ENCODE peak calls at places on chromosomes 13 and 19, in ten cellular contexts. A, T, G, N, I, R, U, P, Y and D are unnamed samples. For H3K4me1 and H3K27me3, the result is how much of the 10 kb centered on the place peaks cover.

GRCh38 chr13:81957121-81957520 is 1616.2 kb upstream of the SPRY2 start:
- DNase-seq in N (no peak), U (no peak), G (no peak), T (no peak), A (no peak), P (no peak), R (no peak), I (no peak), Y (no peak), D (no peak)

GRCh38 chr13:31725841-31726240 is 13.5 kb upstream of the RXFP2 start:
- DNase-seq in T (peak), R (no peak), G (no peak), I (no peak), P (no peak), N (no peak), A (no peak), U (no peak), Y (no peak), D (no peak)

GRCh38 chr19:12834976-12835757 is 788 bp upstream of the RTBDN start:
- DNase-seq in G (peak), N (no peak), A (peak), I (no peak), Y (no peak), P (peak), T (no peak), R (no peak), U (peak), D (peak)

GRCh38 chr19:16381756-16382401 is 57.3 kb downstream of the KLF2 start:
- DNase-seq in T (no peak), R (no peak), N (peak), Y (peak), P (peak), U (no peak), A (peak), G (no peak), I (peak), D (peak)

GRCh38 chr13:36352350-36352749 is 6.2 kb upstream of the SPART start:
- DNase-seq in T (peak), U (no peak), I (no peak), G (no peak), P (no peak), N (no peak), A (no peak), Y (no peak), R (no peak), D (no peak)

GRCh38 chr19:2648528-2648937 is 54.0 kb downstream of the GNG7 start:
- DNase-seq in R (peak), Y (no peak), T (peak), U (peak), G (peak), A (peak), N (peak), I (peak), P (peak), D (peak)

GRCh38 chr19:45075215-45076028 is 856 bp downstream of the ZNF296 start:
- DNase-seq in Y (peak), N (no peak), I (peak), U (peak), G (peak), A (peak), R (no peak), P (peak), T (peak), D (peak)

GRCh38 chr13:44308352-44308751 is 65.3 kb upstream of the SERP2 start:
- DNase-seq in T (no peak), R (no peak), I (no peak), U (no peak), A (no peak), Y (no peak), N (no peak), G (no peak), P (no peak), D (no peak)

GRCh38 chr13:77479326-77479725 is 56.2 kb upstream of the SCEL start:
- DNase-seq in U (no peak), A (no peak), I (no peak), R (no peak), P (no peak), T (no peak), G (no peak), N (no peak), Y (no peak), D (no peak)

GRCh38 chr19:21839966-21840365 is 4.0 kb upstream of the ZNF43 start:
- DNase-seq in Y (no peak), G (no peak), R (no peak), I (no peak), U (no peak), N (no peak), T (no peak), P (no peak), A (no peak), D (no peak)

GRCh38 chr19:5691205-5691929 is 1.3 kb downstream of the RPL36 start:
- DNase-seq in U (no peak), Y (peak), R (peak), I (peak), G (peak), N (peak), A (peak), T (peak), P (peak), D (peak)

GRCh38 chr19:2732883-2733282 is 6.9 kb downstream of the SLC39A3 start:
- DNase-seq in R (no peak), G (no peak), N (no peak), U (no peak), T (no peak), P (no peak), Y (no peak), A (no peak), I (no peak), D (no peak)

GRCh38 chr13:39505151-39505550 is 97.8 kb downstream of the LHFPL6 start:
- DNase-seq in P (no peak), G (no peak), R (no peak), Y (no peak), U (no peak), N (no peak), I (no peak), A (no peak), T (no peak), D (no peak)

GRCh38 chr13:19685034-19685433 is 51.6 kb downstream of the MPHOSPH8 start:
- DNase-seq in N (no peak), A (peak), P (no peak), Y (no peak), G (peak), T (no peak), U (no peak), I (no peak), R (no peak), D (no peak)

GRCh38 chr19:34327851-34328250 is 37.1 kb upstream of the GPI start:
- DNase-seq in A (no peak), N (no peak), U (no peak), T (peak), R (no peak), P (no peak), G (no peak), I (peak), Y (no peak), D (no peak)

GRCh38 chr13:63605403-63605802 is 2189.8 kb upstream of the PCDH20 start:
- DNase-seq in N (no peak), R (no peak), U (no peak), A (no peak), I (no peak), P (no peak), T (no peak), G (no peak), Y (no peak), D (no peak)

GRCh38 chr13:52793507-52793906 is 53.9 kb upstream of the CNMD start:
- DNase-seq in A (no peak), I (no peak), G (no peak), T (no peak), R (no peak), Y (no peak), U (no peak), P (no peak), N (no peak), D (no peak)

GRCh38 chr19:19040417-19040816 is 7.0 kb downstream of the ARMC6 start:
- DNase-seq in A (peak), Y (no peak), R (no peak), G (peak), I (peak), U (no peak), N (peak), P (peak), T (peak), D (peak)

GRCh38 chr13:94351292-94352000 is 128.0 kb downstream of the DCT start:
- DNase-seq in U (no peak), N (no peak), T (peak), A (no peak), P (no peak), Y (no peak), I (no peak), G (no peak), R (no peak), D (no peak)

GRCh38 chr19:30340724-30341595 is 31.2 kb upstream of the ZNF536 start:
- DNase-seq in N (no peak), R (no peak), Y (no peak), T (no peak), U (no peak), I (no peak), A (no peak), G (peak), P (no peak), D (no peak)

GRCh38 chr19:22606212-22606553 is 27.9 kb upstream of the ZNF492 start:
- DNase-seq in T (no peak), R (no peak), A (no peak), Y (no peak), P (no peak), I (no peak), G (no peak), U (no peak), N (no peak), D (no peak)

GRCh38 chr13:105937451-105937850 is 598.0 kb downstream of the EFNB2 start:
- DNase-seq in U (peak), N (no peak), A (no peak), G (no peak), R (no peak), T (no peak), I (no peak), Y (no peak), P (no peak), D (no peak)

GRCh38 chr13:23175920-23176319 is 4.9 kb upstream of the SGCG start:
- DNase-seq in I (no peak), R (no peak), G (no peak), N (no peak), U (no peak), Y (no peak), P (no peak), T (no peak), A (no peak), D (no peak)

GRCh38 chr13:20156711-20157110 is 4.1 kb downstream of the GJA3 start:
- DNase-seq in A (no peak), P (no peak), R (no peak), N (no peak), I (no peak), U (no peak), T (no peak), G (no peak), Y (no peak), D (no peak)

GRCh38 chr19:15114153-15114540 is 6.9 kb downstream of the SYDE1 start:
- DNase-seq in R (no peak), P (no peak), A (no peak), N (no peak), I (no peak), Y (no peak), G (no peak), T (peak), U (no peak), D (peak)

GRCh38 chr13:110525328-110526319 is 35.9 kb downstream of the RAB20 start:
- DNase-seq in Y (no peak), R (no peak), I (no peak), G (no peak), N (no peak), T (no peak), P (peak), U (no peak), A (peak), D (peak)

GRCh38 chr13:111252449-111253124 is 67.9 kb upstream of the TEX29 start:
- DNase-seq in R (no peak), P (no peak), T (peak), A (no peak), G (no peak), I (peak), N (no peak), U (no peak), Y (no peak), D (no peak)

GRCh38 chr13:27952931-27953670 is 16.0 kb downstream of the CDX2 start:
- DNase-seq in P (peak), T (no peak), Y (no peak), I (no peak), A (peak), U (peak), N (no peak), G (peak), R (no peak), D (no peak)

GRCh38 chr13:79171131-79172061 is 234.7 kb downstream of the RBM26 start:
- DNase-seq in Y (no peak), A (no peak), R (no peak), G (no peak), I (no peak), N (no peak), P (no peak), U (no peak), T (no peak), D (no peak)

GRCh38 chr19:28999733-29000433 is 213.1 kb downstream of the UQCRFS1 start:
- DNase-seq in G (no peak), R (no peak), P (no peak), U (no peak), Y (no peak), I (peak), T (no peak), N (peak), A (no peak), D (no peak)

GRCh38 chr19:688214-688613 is 7.0 kb downstream of the PRSS57 start:
- DNase-seq in I (no peak), A (no peak), T (no peak), N (no peak), U (no peak), G (no peak), P (no peak), Y (no peak), R (no peak), D (no peak)

GRCh38 chr13:94550030-94550738 is 45.8 kb downstream of the TGDS start:
- DNase-seq in T (peak), R (no peak), I (no peak), P (no peak), U (peak), G (peak), A (no peak), N (no peak), Y (no peak), D (peak)

GRCh38 chr19:48490980-48491792 is 20.4 kb downstream of the LMTK3 start:
- DNase-seq in N (peak), R (peak), U (no peak), T (no peak), Y (no peak), I (no peak), A (peak), G (peak), P (no peak), D (peak)

GRCh38 chr13:46359731-46360130 is 27.3 kb downstream of the RUBCNL start:
- DNase-seq in G (no peak), Y (no peak), R (no peak), A (no peak), U (no peak), T (peak), P (no peak), I (no peak), N (no peak), D (no peak)

GRCh38 chr19:4338441-4339350 is at the start of gene STAP2:
- DNase-seq in A (peak), T (no peak), Y (no peak), N (no peak), I (no peak), P (peak), U (peak), G (peak), R (no peak), D (peak)

GRCh38 chr13:29537736-29538624 is 57.5 kb downstream of the SLC7A1 start:
- DNase-seq in T (no peak), A (no peak), G (no peak), I (no peak), U (no peak), Y (no peak), P (no peak), R (no peak), N (no peak), D (no peak)

GRCh38 chr19:18385675-18386542 is at the start of gene GDF15:
- DNase-seq in G (peak), N (peak), Y (peak), P (peak), I (peak), T (peak), R (no peak), A (peak), U (peak), D (peak)

DNA sequence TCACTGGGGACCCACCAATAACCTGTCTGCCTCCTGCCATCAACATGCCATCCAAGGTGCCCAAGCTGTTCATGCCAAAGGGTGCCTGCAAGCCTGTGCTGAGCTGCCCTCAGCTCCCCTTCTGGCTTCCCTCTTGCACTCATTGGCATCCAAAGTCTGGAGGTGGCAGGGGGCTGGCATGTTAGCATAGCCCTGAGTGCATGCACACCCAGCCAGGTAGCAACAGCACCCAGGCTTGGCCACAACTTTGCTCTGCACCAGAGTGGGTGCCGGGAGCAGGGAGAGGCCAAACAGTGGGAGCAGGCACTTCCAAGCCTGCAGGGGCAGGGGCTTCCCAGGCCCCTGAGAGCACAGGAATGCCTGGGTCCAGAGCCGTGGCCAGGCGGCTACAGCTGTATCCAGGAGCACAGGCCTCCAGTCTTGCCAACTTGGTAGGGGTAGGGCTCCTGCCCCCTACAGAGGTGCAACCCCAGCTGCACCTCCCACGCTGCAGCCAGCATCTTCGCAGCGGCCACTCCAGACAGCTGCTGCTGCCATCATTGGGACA is 26.1 kb upstream of the TBC1D4 start:
- DNase-seq in R (no peak), U (no peak), G (no peak), I (no peak), A (no peak), P (no peak), T (no peak), N (no peak), Y (no peak), D (no peak)
- H3K4me1 ChIP-seq in R (under half), U (under half), G (under half), I (under half), A (under half), P (under half), T (under half), N (under half), Y (under half), D (under half)

GRCh38 chr13:98035373-98035772 is 81.9 kb downstream of the IPO5 start:
- DNase-seq in P (no peak), A (no peak), Y (no peak), U (no peak), G (no peak), T (no peak), N (no peak), I (no peak), R (no peak), D (no peak)

GRCh38 chr13:98032168-98032567 is 78.7 kb downstream of the IPO5 start:
- DNase-seq in I (no peak), Y (no peak), A (no peak), P (no peak), T (no peak), U (no peak), G (no peak), N (no peak), R (no peak), D (no peak)

GRCh38 chr13:98039261-98039660 is 85.8 kb downstream of the IPO5 start:
- DNase-seq in U (no peak), N (no peak), P (no peak), T (no peak), G (no peak), Y (no peak), R (no peak), I (no peak), A (no peak), D (no peak)

GRCh38 chr13:98033277-98034247 is 80.1 kb downstream of the IPO5 start:
- DNase-seq in Y (no peak), I (no peak), U (peak), A (no peak), N (peak), G (no peak), R (no peak), P (peak), T (peak), D (peak)
- TF ChIP-seq CTCF in Y (no peak), I (peak), U (peak), A (peak), N (peak), G (no peak), R (no peak), P (peak), T (peak), D (peak)

DNA sequence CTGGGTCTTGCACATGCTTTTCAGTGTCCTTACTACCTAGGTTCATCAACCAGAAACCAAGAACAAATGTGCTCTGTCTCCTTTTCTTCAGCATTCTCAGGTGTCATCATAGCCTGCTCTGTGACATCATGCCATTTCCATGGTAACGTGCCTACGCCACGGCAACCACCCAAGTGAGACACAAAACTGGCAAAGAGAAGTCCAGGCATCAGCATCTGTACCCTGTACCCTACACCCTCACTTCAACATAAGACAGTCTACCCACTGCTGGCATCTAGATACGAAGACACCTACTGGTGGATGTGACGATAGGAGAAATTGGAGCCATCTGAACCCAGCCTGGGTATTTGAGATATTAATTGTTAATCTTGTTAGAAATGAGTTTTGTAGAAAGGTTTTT is 13.3 kb downstream of the ZC3H4 start:
- DNase-seq in A (no peak), N (no peak), R (no peak), T (no peak), P (no peak), G (no peak), U (no peak), I (no peak), Y (no peak), D (no peak)
- H3K27me3 ChIP-seq in A (under half), N (under half), R (under half), T (under half), P (under half), G (under half), U (under half), I (under half), Y (under half), D (under half)

GRCh38 chr19:11140896-11141295 is 14.7 kb downstream of the SPC24 start:
- DNase-seq in T (no peak), P (no peak), G (no peak), A (no peak), I (no peak), Y (no peak), U (no peak), N (no peak), R (no peak), D (no peak)

GRCh38 chr19:11136400-11137101 is 19.0 kb downstream of the SPC24 start:
- DNase-seq in P (no peak), I (no peak), A (no peak), T (peak), R (no peak), G (no peak), N (no peak), U (no peak), Y (no peak), D (no peak)

GRCh38 chr19:11141937-11142527 is 13.6 kb downstream of the SPC24 start:
- DNase-seq in N (peak), I (no peak), A (no peak), P (no peak), Y (no peak), U (peak), R (no peak), T (no peak), G (no peak), D (no peak)

GRCh38 chr19:11137542-11138384 is 17.8 kb downstream of the SPC24 start:
- DNase-seq in Y (peak), N (peak), A (peak), T (peak), U (peak), G (peak), I (peak), R (peak), P (peak), D (peak)

DNA sequence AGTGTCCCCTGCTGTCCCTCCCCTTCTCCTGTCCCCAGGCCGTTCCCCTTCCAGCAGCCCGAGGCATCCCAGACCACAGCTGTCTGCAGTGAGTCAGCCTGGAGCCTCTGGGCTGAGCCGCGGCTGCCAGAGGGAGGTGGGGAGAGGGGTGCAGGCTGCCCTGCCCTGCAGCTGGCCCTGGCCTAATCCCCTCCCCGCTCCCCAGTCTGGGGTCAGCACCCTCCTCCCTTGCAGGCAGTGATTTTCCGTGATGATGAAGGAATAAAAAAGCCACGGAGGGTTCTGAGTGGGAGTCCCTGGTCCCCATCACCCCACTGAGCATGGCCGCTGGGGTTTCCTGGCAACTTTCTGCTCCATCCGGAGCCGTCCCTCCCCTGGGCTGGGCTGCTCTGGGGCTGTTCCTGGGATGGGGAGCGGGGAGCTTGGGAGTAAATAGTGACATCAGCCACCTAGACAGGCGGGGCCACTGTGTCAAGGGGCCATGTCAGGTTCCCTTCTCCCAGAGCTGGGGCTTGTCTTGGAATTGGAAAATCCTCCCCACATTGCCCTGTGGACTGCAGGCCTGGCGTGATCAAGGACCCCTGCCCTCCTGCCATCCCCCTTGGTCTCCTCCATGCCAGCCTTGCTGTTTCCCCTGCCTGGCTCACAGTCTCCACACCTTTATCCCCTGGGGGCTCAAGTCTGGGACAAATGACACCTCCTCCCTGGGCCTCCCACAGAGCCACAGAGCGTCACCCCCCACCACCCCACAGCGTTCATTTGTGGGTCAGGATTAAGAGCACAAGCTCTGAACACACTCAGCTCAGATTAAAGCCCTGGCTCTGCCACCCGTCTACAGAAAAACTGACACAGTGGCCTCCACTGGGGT is 16.7 kb downstream of the SPC24 start:
- DNase-seq in P (peak), R (no peak), U (peak), N (peak), I (peak), G (peak), Y (peak), A (peak), T (peak), D (peak)
- H3K4me1 ChIP-seq in P (under half), R (under half), U (under half), N (under half), I (half or more), G (half or more), Y (half or more), A (under half), T (under half), D (under half)